ENCODE peak calls at places on chromosomes 1 and 21, in six cellular contexts. T is tibial nerve, F is K562, U is uterus, P is Peyer's patch, A is heart left ventricle. Q is an unnamed sample. For H3K4me1, the result is how much of the 10 kb centered on the place peaks cover.

GRCh38 chr1:227951624-227952373 is 4.1 kb upstream of the WNT9A start:
- DNase-seq in T (no peak), F (peak), U (no peak), P (peak), A (no peak), Q (no peak)

GRCh38 chr1:243501002-243501401 is 245.2 kb downstream of the SDCCAG8 start:
- DNase-seq in T (no peak), F (no peak), U (no peak), P (no peak), A (no peak), Q (no peak)

GRCh38 chr1:175920401-175920800 is 177.0 kb upstream of the TNR start:
- DNase-seq in T (no peak), F (no peak), U (no peak), P (no peak), A (no peak), Q (no peak)

GRCh38 chr1:55309053-55309452 is 93.9 kb upstream of the USP24 start:
- DNase-seq in T (no peak), F (no peak), U (no peak), P (no peak), A (no peak), Q (no peak)

GRCh38 chr1:14590781-14591180 is 7.7 kb upstream of the KAZN start:
- DNase-seq in T (no peak), F (peak), U (no peak), P (no peak), A (no peak), Q (no peak)

GRCh38 chr1:56291374-56291841 is 288.0 kb downstream of the PLPP3 start:
- DNase-seq in T (peak), F (no peak), U (no peak), P (no peak), A (peak), Q (peak)

GRCh38 chr1:193729429-193729828 is 543.0 kb upstream of the B3GALT2 start:
- DNase-seq in T (no peak), F (no peak), U (no peak), P (no peak), A (no peak), Q (no peak)

GRCh38 chr21:45559216-45560105 is 17.2 kb upstream of the SLC19A1 start:
- DNase-seq in T (no peak), F (no peak), U (peak), P (peak), A (no peak), Q (peak)

GRCh38 chr1:207421078-207421477 is 33.0 kb upstream of the CR2 start:
- DNase-seq in T (no peak), F (no peak), U (no peak), P (no peak), A (no peak), Q (no peak)

GRCh38 chr1:231337043-231337471 is 595 bp downstream of the EXOC8 start:
- DNase-seq in T (no peak), F (peak), U (no peak), P (no peak), A (peak), Q (no peak)

GRCh38 chr1:62508187-62508758 is 71.4 kb downstream of the USP1 start:
- DNase-seq in T (peak), F (peak), U (no peak), P (no peak), A (no peak), Q (no peak)

GRCh38 chr1:94095112-94095637 is 25.8 kb downstream of the ABCA4 start:
- DNase-seq in T (peak), F (no peak), U (peak), P (peak), A (peak), Q (peak)

GRCh38 chr1:119429687-119430086 is 14.7 kb downstream of the HSD3B2 start:
- DNase-seq in T (no peak), F (no peak), U (no peak), P (no peak), A (no peak), Q (no peak)

GRCh38 chr1:21311016-21311415 is 20.8 kb upstream of the ECE1 start:
- DNase-seq in T (no peak), F (no peak), U (no peak), P (no peak), A (no peak), Q (no peak)

GRCh38 chr1:15617874-15618684 is 821 bp downstream of the DDI2 start:
- DNase-seq in T (peak), F (peak), U (no peak), P (peak), A (peak), Q (no peak)

GRCh38 chr1:10779201-10779600 is 17.2 kb downstream of the CASZ1 start:
- DNase-seq in T (no peak), F (no peak), U (no peak), P (peak), A (no peak), Q (peak)

GRCh38 chr1:223771814-223772770 is 59.8 kb downstream of the CAPN2 start:
- DNase-seq in T (peak), F (peak), U (peak), P (no peak), A (peak), Q (no peak)

GRCh38 chr21:37267269-37268185 is at the start of gene VPS26C:
- DNase-seq in T (peak), F (peak), U (peak), P (peak), A (peak), Q (peak)

GRCh38 chr1:206634365-206635079 is 814 bp upstream of the DYRK3 start:
- DNase-seq in T (peak), F (peak), U (peak), P (peak), A (peak), Q (peak)

GRCh38 chr1:21097744-21098143 is 79.0 kb downstream of the EIF4G3 start:
- DNase-seq in T (no peak), F (no peak), U (no peak), P (no peak), A (no peak), Q (no peak)

GRCh38 chr1:224544276-224544675 is 71.8 kb upstream of the CNIH3 start:
- DNase-seq in T (no peak), F (no peak), U (no peak), P (no peak), A (no peak), Q (no peak)

GRCh38 chr21:33089439-33089838 is 19.5 kb downstream of the OLIG1 start:
- DNase-seq in T (peak), F (no peak), U (no peak), P (no peak), A (peak), Q (no peak)

GRCh38 chr1:206839857-206840256 is 25.6 kb upstream of the IL20 start:
- DNase-seq in T (no peak), F (no peak), U (no peak), P (no peak), A (no peak), Q (no peak)

GRCh38 chr1:235919797-235920475 is 53.2 kb upstream of the LYST start:
- DNase-seq in T (no peak), F (no peak), U (no peak), P (no peak), A (no peak), Q (no peak)

GRCh38 chr1:68442822-68443556 is 6.8 kb downstream of the RPE65 start:
- DNase-seq in T (peak), F (peak), U (no peak), P (no peak), A (no peak), Q (peak)

GRCh38 chr1:182996816-182997215 is 26.4 kb upstream of the LAMC1 start:
- DNase-seq in T (no peak), F (no peak), U (no peak), P (no peak), A (no peak), Q (no peak)

GRCh38 chr1:165306543-165307434 is 49.7 kb downstream of the LMX1A start:
- DNase-seq in T (no peak), F (no peak), U (no peak), P (no peak), A (no peak), Q (no peak)

GRCh38 chr1:109493227-109493626 is 667 bp upstream of the CYB561D1 start:
- DNase-seq in T (no peak), F (no peak), U (no peak), P (no peak), A (no peak), Q (no peak)

GRCh38 chr1:38093569-38094520 is 47.3 kb upstream of the POU3F1 start:
- DNase-seq in T (no peak), F (no peak), U (no peak), P (no peak), A (no peak), Q (no peak)

GRCh38 chr21:24941316-24942185 is 665.7 kb downstream of the MRPL39 start:
- DNase-seq in T (no peak), F (no peak), U (no peak), P (no peak), A (no peak), Q (no peak)

GRCh38 chr1:71994646-71995045 is 287.7 kb downstream of the NEGR1 start:
- DNase-seq in T (no peak), F (no peak), U (no peak), P (no peak), A (no peak), Q (no peak)

GRCh38 chr1:229448373-229448772 is 14.5 kb upstream of the ACTA1 start:
- DNase-seq in T (no peak), F (no peak), U (no peak), P (no peak), A (no peak), Q (no peak)

GRCh38 chr1:116161877-116162390 is 50.7 kb downstream of the MAB21L3 start:
- DNase-seq in T (no peak), F (no peak), U (no peak), P (no peak), A (no peak), Q (no peak)

GRCh38 chr1:241336335-241336734 is 20.7 kb downstream of the RGS7 start:
- DNase-seq in T (no peak), F (no peak), U (no peak), P (no peak), A (no peak), Q (no peak)

GRCh38 chr1:173249349-173249748 is 42.2 kb upstream of the TNFSF4 start:
- DNase-seq in T (peak), F (no peak), U (no peak), P (no peak), A (no peak), Q (no peak)

GRCh38 chr1:118113261-118113660 is 71.8 kb downstream of the SPAG17 start:
- DNase-seq in T (no peak), F (no peak), U (no peak), P (no peak), A (no peak), Q (no peak)

GRCh38 chr1:156928043-156928602 is 7.7 kb downstream of the LRRC71 start:
- DNase-seq in T (no peak), F (no peak), U (no peak), P (no peak), A (no peak), Q (no peak)

GRCh38 chr1:1136547-1137230 is 20.8 kb upstream of the C1orf159 start:
- DNase-seq in T (no peak), F (no peak), U (no peak), P (peak), A (no peak), Q (no peak)

GRCh38 chr1:33081554-33082305 is 777 bp downstream of the AZIN2 start:
- DNase-seq in T (no peak), F (no peak), U (peak), P (no peak), A (no peak), Q (no peak)

GRCh38 chr1:33082575-33083112 is 1.7 kb downstream of the AZIN2 start:
- DNase-seq in T (no peak), F (no peak), U (no peak), P (no peak), A (no peak), Q (no peak)

GRCh38 chr1:33080373-33080772 is 580 bp upstream of the AZIN2 start:
- DNase-seq in T (no peak), F (no peak), U (no peak), P (no peak), A (no peak), Q (no peak)

GRCh38 chr1:33078030-33078591 is 2.8 kb upstream of the AZIN2 start:
- DNase-seq in T (no peak), F (no peak), U (no peak), P (no peak), A (no peak), Q (no peak)

GRCh38 chr1:33080885-33081553 is at the start of gene AZIN2:
- DNase-seq in T (peak), F (peak), U (peak), P (peak), A (peak), Q (peak)
- TF ChIP-seq POLR2A in T (peak), F (peak), U (peak), P (peak), A (peak), Q (peak)

DNA sequence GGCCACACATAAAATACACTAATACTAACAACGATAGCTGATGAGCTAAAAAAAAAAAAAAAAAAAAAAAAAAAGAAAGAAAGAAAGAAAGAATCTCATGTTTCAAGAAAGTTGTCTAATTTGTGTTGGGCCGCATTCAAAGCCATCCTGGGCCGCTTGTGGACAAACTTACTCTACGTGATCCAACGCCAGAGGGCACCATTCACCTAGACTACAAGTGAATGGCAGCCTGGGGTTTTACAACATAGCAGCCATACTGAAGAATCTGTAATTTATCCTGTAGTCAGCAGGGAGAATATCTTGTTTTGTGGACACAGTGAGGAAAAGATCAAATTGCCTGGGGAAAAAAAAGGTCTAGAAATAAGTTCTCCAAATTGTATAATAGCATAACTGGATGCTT is 47.0 kb downstream of the CYP2J2 start:
- DNase-seq in T (peak), F (peak), U (no peak), P (peak), A (peak), Q (peak)
- H3K4me3 ChIP-seq in T (no peak), F (no peak), U (no peak), P (no peak), A (no peak), Q (no peak)

GRCh38 chr1:201295861-201296260 is 12.6 kb downstream of the PKP1 start:
- DNase-seq in T (no peak), F (no peak), U (no peak), P (no peak), A (no peak), Q (no peak)

GRCh38 chr1:201295346-201295745 is 12.0 kb downstream of the PKP1 start:
- DNase-seq in T (no peak), F (no peak), U (no peak), P (no peak), A (no peak), Q (no peak)

GRCh38 chr1:201291917-201292316 is 8.6 kb downstream of the PKP1 start:
- DNase-seq in T (no peak), F (no peak), U (no peak), P (peak), A (no peak), Q (no peak)

GRCh38 chr1:201296371-201296770 is 13.1 kb downstream of the PKP1 start:
- DNase-seq in T (no peak), F (no peak), U (no peak), P (no peak), A (no peak), Q (no peak)

GRCh38 chr1:201294876-201295275 is 11.6 kb downstream of the PKP1 start:
- DNase-seq in T (no peak), F (no peak), U (no peak), P (no peak), A (no peak), Q (no peak)
- H3K4me1 ChIP-seq in T (under half), F (under half), U (under half), P (under half), A (under half), Q (under half)

GRCh38 chr1:5920201-5920600 is 72.0 kb downstream of the NPHP4 start:
- DNase-seq in T (no peak), F (no peak), U (no peak), P (no peak), A (no peak), Q (no peak)
- TF ChIP-seq POLR2A in T (no peak), F (no peak), U (no peak), P (no peak), A (no peak), Q (no peak)

GRCh38 chr1:87449348-87449963 is 120.8 kb downstream of the LMO4 start:
- DNase-seq in T (no peak), F (no peak), U (peak), P (no peak), A (peak), Q (peak)
- H3K4me3 ChIP-seq in T (no peak), F (no peak), U (no peak), P (no peak), A (no peak), Q (no peak)

DNA sequence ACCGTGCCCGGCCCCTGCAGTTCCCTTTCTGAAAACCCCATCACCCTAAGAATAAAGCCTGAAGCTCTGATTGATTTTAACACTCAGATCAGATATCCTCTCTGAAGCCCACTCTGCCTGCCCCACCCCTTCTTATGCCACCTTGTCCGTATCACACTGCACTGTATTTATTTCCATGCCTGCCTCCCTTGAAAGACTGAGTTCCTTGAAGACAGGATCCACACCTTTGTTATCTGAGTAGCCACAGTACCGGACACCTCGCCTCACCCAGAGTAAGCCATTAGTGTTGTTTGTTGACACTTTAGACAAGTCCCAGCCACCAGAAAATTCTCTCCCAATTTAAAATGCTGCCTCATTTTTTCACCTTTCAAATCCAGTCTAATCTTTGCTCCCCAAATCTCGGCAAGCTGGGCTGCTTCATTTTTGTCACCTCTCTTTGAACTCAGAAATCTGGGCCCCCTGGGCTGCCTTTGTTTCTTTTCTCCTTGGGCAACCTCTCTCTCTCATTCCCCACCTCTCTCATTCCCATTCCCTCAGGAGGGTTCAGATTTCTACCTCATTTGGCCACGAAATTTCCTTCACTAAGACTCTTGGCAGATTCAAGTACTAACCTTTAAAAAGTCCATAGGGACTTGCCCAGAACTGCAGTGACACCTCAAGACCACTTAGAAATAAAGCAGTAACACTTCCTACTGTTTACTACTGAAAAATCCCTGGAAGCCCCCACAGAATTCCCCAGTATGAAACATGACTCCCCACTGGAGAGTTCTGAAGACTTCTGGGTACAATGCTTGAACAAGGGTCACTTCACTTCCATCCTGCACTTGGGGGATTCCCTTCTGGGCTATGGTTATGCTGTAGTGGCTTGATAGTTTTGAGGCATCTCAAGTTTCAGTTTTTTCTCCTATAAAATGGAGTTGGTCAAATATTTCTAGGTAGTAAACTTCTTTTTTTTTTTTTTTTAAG is 8.7 kb upstream of the PPP1R15B start:
- DNase-seq in T (no peak), F (peak), U (no peak), P (no peak), A (no peak), Q (no peak)
- H3K4me1 ChIP-seq in T (under half), F (under half), U (under half), P (under half), A (under half), Q (under half)

DNA sequence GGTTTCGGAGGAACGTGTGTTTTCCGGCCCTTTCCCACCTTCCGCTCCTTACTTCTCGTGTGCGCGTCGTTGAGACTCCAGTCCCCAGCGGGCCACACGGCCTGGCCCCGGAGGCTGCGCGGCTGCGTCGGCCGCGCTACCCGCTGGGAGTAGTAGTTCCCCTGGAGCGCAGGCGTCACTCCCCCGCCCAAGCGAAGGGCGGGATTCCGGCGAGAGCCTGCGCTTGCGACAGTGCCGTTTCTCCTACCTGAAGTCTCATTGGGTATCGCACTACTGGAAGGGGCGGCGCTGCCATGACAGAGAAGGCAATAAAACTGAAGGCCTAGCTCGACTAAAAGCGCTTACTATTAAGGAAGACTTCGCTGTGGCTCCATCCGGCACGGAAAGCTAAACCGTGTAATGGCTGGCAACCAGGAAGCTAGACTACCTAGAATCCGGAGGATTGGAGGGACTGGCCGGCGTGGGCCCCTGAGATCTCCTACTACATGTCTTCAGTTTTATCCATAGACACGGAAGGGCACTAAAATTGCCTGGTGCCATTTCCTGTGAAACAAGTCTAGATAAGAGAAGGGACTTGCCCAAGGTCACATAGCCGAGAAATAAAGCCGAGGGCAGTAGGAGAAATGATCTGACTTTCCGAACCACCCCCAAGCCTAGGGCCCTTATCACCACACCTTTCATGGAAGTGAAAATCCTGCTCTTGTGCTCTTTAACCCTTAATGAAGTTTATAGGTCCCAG is 798 bp upstream of the TMEM69 start:
- DNase-seq in T (peak), F (peak), U (peak), P (peak), A (peak), Q (peak)
- TF ChIP-seq POLR2A in T (peak), F (peak), U (peak), P (peak), A (peak), Q (peak)

GRCh38 chr1:203290261-203291089 is 14.8 kb upstream of the BTG2 start:
- DNase-seq in T (peak), F (peak), U (peak), P (peak), A (peak), Q (peak)

GRCh38 chr1:203288351-203288894 is 16.9 kb upstream of the BTG2 start:
- DNase-seq in T (no peak), F (no peak), U (no peak), P (no peak), A (no peak), Q (no peak)

GRCh38 chr1:203289982-203290260 is 15.4 kb upstream of the BTG2 start:
- DNase-seq in T (no peak), F (no peak), U (no peak), P (no peak), A (no peak), Q (no peak)

GRCh38 chr1:203287896-203288295 is 17.4 kb upstream of the BTG2 start:
- DNase-seq in T (no peak), F (no peak), U (no peak), P (no peak), A (no peak), Q (no peak)

GRCh38 chr1:203289281-203289981 is 15.9 kb upstream of the BTG2 start:
- DNase-seq in T (no peak), F (peak), U (no peak), P (peak), A (peak), Q (peak)
- H3K4me3 ChIP-seq in T (peak), F (no peak), U (no peak), P (peak), A (no peak), Q (no peak)